ENCODE peak calls at places on chromosomes 7 and 10, in four cellular contexts. L is iPS-NIHi11; W is ascending aorta; O is activated T-cell treated with anti-CD3 and anti-CD28 coated beads, Interleukin-2, amount 50 U/mL, for 24 hours. Y is an unnamed sample.

GRCh38 chr7:135602304-135602703 is 44.6 kb downstream of the NUP205 start:
- DNase-seq in L (no peak), W (no peak), O (no peak), Y (no peak)

GRCh38 chr10:69004821-69005220 is 16.2 kb downstream of the KIFBP start:
- DNase-seq in L (no peak), W (no peak), O (no peak), Y (no peak)

GRCh38 chr10:61992683-61993629 is 91.5 kb downstream of the ARID5B start:
- DNase-seq in L (no peak), W (peak), O (no peak), Y (no peak)

GRCh38 chr10:17989908-17990767 is 38.4 kb downstream of the SLC39A12 start:
- DNase-seq in L (no peak), W (no peak), O (no peak), Y (no peak)

GRCh38 chr10:114577133-114577532 is 80.9 kb downstream of the ABLIM1 start:
- DNase-seq in L (no peak), W (no peak), O (no peak), Y (no peak)

GRCh38 chr7:99005776-99006175 is 127.4 kb downstream of the TRRAP start:
- DNase-seq in L (no peak), W (no peak), O (no peak), Y (no peak)

GRCh38 chr10:79487296-79488194 is 24.8 kb upstream of the EIF5AL1 start:
- DNase-seq in L (peak), W (no peak), O (peak), Y (peak)

GRCh38 chr10:105328441-105328840 is 687.4 kb downstream of the SORCS3 start:
- DNase-seq in L (no peak), W (no peak), O (no peak), Y (no peak)

GRCh38 chr10:27223964-27224363 is 16.6 kb downstream of the ACBD5 start:
- DNase-seq in L (peak), W (no peak), O (peak), Y (peak)

Y was measured in NCI-H526.